ENCODE peak calls at places on chromosomes 11 and 22, in four cellular contexts. F is mammary epithelial cell; D is H9; O is activated CD4-positive, alpha-beta T cell treated with anti-CD3 and anti-CD28 coated beads for 1 hour. J is an unnamed sample.
A peak's percentile ranks its signal among the peaks of the same experiment; 100 is the strongest.

GRCh38 chr11:62443390-62444201 is 24.8 kb downstream of the SCGB1A1 start:
- DNase-seq in O (no peak), F (no peak), D (no peak), J (no peak)

GRCh38 chr11:110311783-110312578 is 15.6 kb upstream of the RDX start:
- DNase-seq in O (no peak), F (no peak), D (no peak), J (peak; percentile 50)

GRCh38 chr11:78808903-78809302 is 234.2 kb upstream of the NARS2 start:
- DNase-seq in F (no peak), D (no peak), O (no peak), J (peak; percentile 70)

GRCh38 chr22:23909258-23909898 is 15.2 kb downstream of the MIF start:
- DNase-seq in D (no peak), F (no peak), O (no peak), J (no peak)

GRCh38 chr22:25162561-25162960 is 37.1 kb upstream of the CRYBB3 start:
- DNase-seq in F (no peak), D (no peak), O (no peak), J (no peak)

GRCh38 chr11:46178542-46178941 is 57.3 kb upstream of the PHF21A start:
- DNase-seq in F (no peak), D (no peak), O (no peak), J (no peak)

GRCh38 chr11:8258771-8259170 is 4.9 kb downstream of the LMO1 start:
- DNase-seq in O (no peak), D (peak; percentile 19), F (peak; percentile 30), J (no peak)

GRCh38 chr22:27895600-27895999 is 23.5 kb downstream of the PITPNB start:
- DNase-seq in D (no peak), O (no peak), F (no peak), J (no peak)

GRCh38 chr11:13109616-13110015 is 100.5 kb downstream of the RASSF10 start:
- DNase-seq in D (no peak), O (no peak), F (peak; percentile 48), J (no peak)

GRCh38 chr22:23822101-23822671 is 16.6 kb downstream of the DERL3 start:
- DNase-seq in D (no peak), F (no peak), O (no peak), J (no peak)

GRCh38 chr11:45262900-45263299 is 23.2 kb downstream of the SYT13 start:
- DNase-seq in D (no peak), O (no peak), F (no peak), J (no peak)

GRCh38 chr11:115051938-115052590 is 373.7 kb downstream of the NXPE2 start:
- DNase-seq in F (no peak), D (no peak), O (no peak), J (no peak)

GRCh38 chr11:6746086-6746618 is 25.6 kb downstream of the OR2AG2 start:
- DNase-seq in O (peak; percentile 24), D (no peak), F (no peak), J (peak; percentile 88)

GRCh38 chr11:78715639-78716311 is 141.1 kb upstream of the NARS2 start:
- DNase-seq in D (peak; percentile 87), F (peak; percentile 95), O (no peak), J (peak; percentile 44)

GRCh38 chr11:116420770-116421528 is 351.8 kb downstream of the BUD13 start:
- DNase-seq in D (no peak), O (no peak), F (peak; percentile 72), J (peak; percentile 84)

GRCh38 chr11:47111318-47111804 is 65.3 kb downstream of the ARFGAP2 start:
- DNase-seq in O (no peak), F (no peak), D (no peak), J (no peak)

GRCh38 chr11:73972620-73973449 is 9.8 kb downstream of the UCP2 start:
- DNase-seq in D (no peak), F (no peak), O (no peak), J (no peak)

GRCh38 chr11:131924001-131924400 is 553.6 kb downstream of the NTM start:
- DNase-seq in O (no peak), F (no peak), D (no peak), J (peak; percentile 8)

GRCh38 chr22:30228509-30229359 is 17.8 kb downstream of the LIF start:
- DNase-seq in D (no peak), O (no peak), F (peak; percentile 97), J (no peak)

GRCh38 chr11:115924744-115925567 is 420.7 kb upstream of the CADM1 start:
- DNase-seq in O (no peak), F (peak; percentile 89), D (no peak), J (no peak)

GRCh38 chr11:122786896-122787295 is 51.4 kb upstream of the CRTAM start:
- DNase-seq in D (no peak), F (peak; percentile 35), O (no peak), J (no peak)

GRCh38 chr11:105929381-105929955 is 92.6 kb downstream of the MSANTD4 start:
- DNase-seq in D (no peak), O (no peak), F (no peak), J (no peak)

GRCh38 chr11:112844530-112844929 is 116.7 kb upstream of the NCAM1 start:
- DNase-seq in D (no peak), O (no peak), F (no peak), J (no peak)

GRCh38 chr11:877565-877964 is 33.0 kb downstream of the CHID1 start:
- DNase-seq in O (no peak), F (no peak), D (peak; percentile 85), J (peak; percentile 23)

GRCh38 chr22:37525073-37525745 is 6.0 kb upstream of the CARD10 start:
- DNase-seq in F (peak; percentile 94), O (no peak), D (no peak), J (peak; percentile 68)

GRCh38 chr11:62905927-62906531 is 15.1 kb downstream of the CHRM1 start:
- DNase-seq in O (peak; percentile 71), D (peak; percentile 93), F (peak; percentile 69), J (peak; percentile 84)

GRCh38 chr11:66869471-66869870 is 12.6 kb downstream of the LRFN4 start:
- DNase-seq in F (no peak), D (no peak), O (no peak), J (no peak)

GRCh38 chr22:44752285-44753188 is at the start of gene ARHGAP8:
- DNase-seq in F (no peak), D (peak; percentile 87), O (no peak), J (no peak)

GRCh38 chr22:30370681-30371080 is 13.9 kb downstream of the CCDC157 start:
- DNase-seq in O (no peak), D (no peak), F (peak; percentile 8), J (no peak)

GRCh38 chr22:43273902-43274484 is 69.2 kb downstream of the SCUBE1 start:
- DNase-seq in F (peak; percentile 41), O (no peak), D (peak; percentile 84), J (peak; percentile 72)

GRCh38 chr22:37430941-37431340 is 3.7 kb upstream of the ELFN2 start:
- DNase-seq in O (no peak), F (no peak), D (no peak), J (no peak)

GRCh38 chr11:64805481-64805880 is 2.5 kb upstream of the MAP4K2 start:
- DNase-seq in F (no peak), O (no peak), D (peak; percentile 20), J (no peak)

GRCh38 chr11:24767411-24767810 is 270.6 kb downstream of the LUZP2 start:
- DNase-seq in F (no peak), D (no peak), O (no peak), J (no peak)

GRCh38 chr11:87662287-87662686 is 513.0 kb downstream of the RAB38 start:
- DNase-seq in O (no peak), F (no peak), D (no peak), J (no peak)

GRCh38 chr11:127027000-127027399 is 26.4 kb upstream of the KIRREL3 start:
- DNase-seq in F (no peak), O (no peak), D (no peak), J (no peak)

GRCh38 chr11:122981388-122982264 is at the start of gene BSX:
- DNase-seq in D (peak; percentile 96), O (no peak), F (peak; percentile 53), J (peak; percentile 50)